ENCODE peak calls at places on chromosomes 6 and 20, in four cellular contexts. M is activated T-helper 1 cell treated with anti-CD3 and anti-CD28 coated beads, Interleukin-12 subunit alpha, Interleukin-12 subunit beta, Interleukin-2, Interleukin-4 antibody, amounts not matched to agents 30 ng/mL and 10 ng/mL and 1 ng/mL, durations not matched to agents 14 hours and 24 hours and 36 hours; S is ELF-1; I is stimulated activated CD4-positive, alpha-beta T cell treated with anti-CD3 and anti-CD28 coated beads, TNF-alpha, amount 100 ng/mL, for 24 hours. Z is an unnamed sample.

GRCh38 chr6:157990321-157991066 is 8.8 kb downstream of the SYNJ2 start:
- DNase-seq in M (peak; percentile 21), S (peak; percentile 47), I (no peak), Z (no peak)

GRCh38 chr6:131545317-131545716 is 27.7 kb upstream of the ARG1 start:
- DNase-seq in M (no peak), S (no peak), I (no peak), Z (no peak)

GRCh38 chr6:52574709-52575489 is 2.0 kb downstream of the TRAM2 start:
- DNase-seq in M (peak; percentile 59), S (no peak), I (peak; percentile 13), Z (no peak)

GRCh38 chr20:25300496-25301170 is 52.7 kb downstream of the PYGB start:
- DNase-seq in M (no peak), S (no peak), I (no peak), Z (peak; percentile 23)

GRCh38 chr6:137217801-137218472 is 1.2 kb downstream of the IFNGR1 start:
- DNase-seq in M (no peak), S (no peak), I (no peak), Z (no peak)

GRCh38 chr6:124719951-124720350 is 242.3 kb upstream of the RNF217 start:
- DNase-seq in M (no peak), S (no peak), I (no peak), Z (no peak)

GRCh38 chr6:28353981-28354676 is 4.4 kb downstream of the ZKSCAN3 start:
- DNase-seq in M (no peak), S (no peak), I (no peak), Z (no peak)

GRCh38 chr6:149236584-149236983 is 80.9 kb upstream of the TAB2 start:
- DNase-seq in M (no peak), S (no peak), I (no peak), Z (no peak)

GRCh38 chr6:149696904-149697303 is 21.0 kb downstream of the LATS1 start:
- DNase-seq in M (no peak), S (no peak), I (no peak), Z (no peak)

GRCh38 chr6:32436995-32437836 is 2.5 kb upstream of the HLA-DRA start:
- DNase-seq in M (no peak), S (no peak), I (no peak), Z (no peak)

GRCh38 chr20:41329435-41330342 is 10.9 kb upstream of the LPIN3 start:
- DNase-seq in M (peak; percentile 53), S (peak; percentile 75), I (peak; percentile 28), Z (no peak)

GRCh38 chr20:3315110-3315509 is 76.1 kb upstream of the SLC4A11 start:
- DNase-seq in M (no peak), S (no peak), I (no peak), Z (no peak)

GRCh38 chr6:34148864-34149810 is 3.2 kb upstream of the GRM4 start:
- DNase-seq in M (no peak), S (peak; percentile 70), I (no peak), Z (no peak)

GRCh38 chr6:34509782-34510181 is 43.9 kb downstream of the PACSIN1 start:
- DNase-seq in M (no peak), S (no peak), I (no peak), Z (no peak)

GRCh38 chr6:90192857-90193256 is 103.8 kb downstream of the BACH2 start:
- DNase-seq in M (no peak), S (no peak), I (no peak), Z (peak; percentile 23)

GRCh38 chr6:3835055-3835731 is 14.0 kb upstream of the FAM50B start:
- DNase-seq in M (no peak), S (no peak), I (no peak), Z (peak; percentile 40)

GRCh38 chr20:2889209-2889608 is 15.9 kb downstream of the PTPRA start:
- DNase-seq in M (no peak), S (no peak), I (no peak), Z (no peak)

GRCh38 chr20:47274449-47275108 is 81.9 kb downstream of the ZMYND8 start:
- DNase-seq in M (peak; percentile 28), S (no peak), I (peak; percentile 3), Z (no peak)

GRCh38 chr6:89048985-89049384 is 31.6 kb upstream of the PNRC1 start:
- DNase-seq in M (no peak), S (no peak), I (no peak), Z (no peak)

GRCh38 chr6:44976677-44977405 is 351.3 kb upstream of the RUNX2 start:
- DNase-seq in M (no peak), S (no peak), I (no peak), Z (no peak)

GRCh38 chr20:1374246-1374645 is 18.6 kb downstream of the FKBP1A start:
- DNase-seq in M (no peak), S (no peak), I (no peak), Z (no peak)

GRCh38 chr6:128114164-128114563 is 213.3 kb upstream of the THEMIS start:
- DNase-seq in M (no peak), S (no peak), I (no peak), Z (no peak)

GRCh38 chr20:62627901-62628612 is 14.2 kb upstream of the SLCO4A1 start:
- DNase-seq in M (no peak), S (no peak), I (no peak), Z (no peak)